ENCODE peak calls at places on chromosomes 6 and 20, in eight cellular contexts. J is brain microvascular endothelial cell, A is iris pigment epithelial cell, D is amygdala, B is aorta, I is neuronal stem cell, H is fibroblast of pulmonary artery, T is right cardiac atrium. F is an unnamed sample.

GRCh38 chr20:14199111-14199510 is 138.3 kb downstream of the FLRT3 start:
- DNase-seq in J (peak), A (no peak), D (no peak), B (no peak), I (no peak), H (peak), T (no peak), F (no peak)

GRCh38 chr20:45905505-45906079 is 6.4 kb downstream of the PLTP start:
- DNase-seq in J (peak), A (peak), D (no peak), B (no peak), I (no peak), H (peak), T (no peak), F (no peak)

GRCh38 chr6:75301537-75301936 is 16.9 kb upstream of the TMEM30A start:
- DNase-seq in J (no peak), A (no peak), D (no peak), B (no peak), I (no peak), H (no peak), T (no peak), F (no peak)

GRCh38 chr20:47225458-47225857 is 131.0 kb downstream of the ZMYND8 start:
- DNase-seq in J (no peak), A (no peak), D (no peak), B (no peak), I (no peak), H (no peak), T (no peak), F (no peak)

GRCh38 chr6:157991067-157991432 is 9.4 kb downstream of the SYNJ2 start:
- DNase-seq in J (no peak), A (no peak), D (no peak), B (peak), I (no peak), H (no peak), T (no peak), F (no peak)

GRCh38 chr20:51833326-51833725 is 31.0 kb upstream of the SALL4 start:
- DNase-seq in J (no peak), A (no peak), D (no peak), B (no peak), I (no peak), H (no peak), T (no peak), F (no peak)

GRCh38 chr6:166588691-166589333 is 2.3 kb upstream of the RAMACL start:
- DNase-seq in J (peak), A (peak), D (no peak), B (no peak), I (no peak), H (peak), T (no peak), F (no peak)

GRCh38 chr6:125637207-125637606 is 112.2 kb upstream of the HEY2 start:
- DNase-seq in J (no peak), A (no peak), D (no peak), B (no peak), I (no peak), H (no peak), T (no peak), F (no peak)

GRCh38 chr6:70062010-70062409 is 195.7 kb downstream of the COL19A1 start:
- DNase-seq in J (no peak), A (no peak), D (no peak), B (no peak), I (no peak), H (no peak), T (no peak), F (no peak)

GRCh38 chr6:144265390-144265789 is 19.7 kb upstream of the UTRN start:
- DNase-seq in J (peak), A (peak), D (no peak), B (no peak), I (peak), H (peak), T (no peak), F (peak)

GRCh38 chr6:235763-236360 is 56.4 kb upstream of the DUSP22 start:
- DNase-seq in J (peak), A (peak), D (no peak), B (no peak), I (no peak), H (peak), T (no peak), F (peak)

GRCh38 chr6:67458265-67458664 is 1176.8 kb upstream of the ADGRB3 start:
- DNase-seq in J (no peak), A (no peak), D (no peak), B (no peak), I (no peak), H (peak), T (no peak), F (no peak)

GRCh38 chr20:14415492-14415891 is 78.1 kb upstream of the FLRT3 start:
- DNase-seq in J (no peak), A (no peak), D (no peak), B (no peak), I (no peak), H (no peak), T (no peak), F (peak)

GRCh38 chr20:53598140-53599038 is 4.8 kb upstream of the ZNF217 start:
- DNase-seq in J (no peak), A (no peak), D (no peak), B (no peak), I (no peak), H (no peak), T (no peak), F (no peak)

GRCh38 chr20:50743087-50743486 is 11.7 kb downstream of the PARD6B start:
- DNase-seq in J (no peak), A (no peak), D (no peak), B (no peak), I (no peak), H (no peak), T (no peak), F (no peak)

GRCh38 chr6:147078602-147079001 is 125.6 kb upstream of the STXBP5 start:
- DNase-seq in J (peak), A (peak), D (no peak), B (no peak), I (no peak), H (no peak), T (no peak), F (no peak)

GRCh38 chr6:47419621-47420020 is 58.0 kb upstream of the CD2AP start:
- DNase-seq in J (no peak), A (peak), D (no peak), B (no peak), I (no peak), H (no peak), T (no peak), F (no peak)

GRCh38 chr6:146305098-146305497 is 238.5 kb upstream of the RAB32 start:
- DNase-seq in J (no peak), A (no peak), D (no peak), B (no peak), I (no peak), H (peak), T (no peak), F (peak)

GRCh38 chr20:44701116-44701865 is 13.9 kb upstream of the CCN5 start:
- DNase-seq in J (no peak), A (peak), D (no peak), B (no peak), I (no peak), H (no peak), T (no peak), F (no peak)

GRCh38 chr6:144957236-144957937 is 672.3 kb downstream of the UTRN start:
- DNase-seq in J (peak), A (peak), D (no peak), B (no peak), I (no peak), H (no peak), T (no peak), F (no peak)

GRCh38 chr6:16056263-16056870 is 72.5 kb upstream of the MYLIP start:
- DNase-seq in J (no peak), A (no peak), D (no peak), B (no peak), I (no peak), H (no peak), T (no peak), F (no peak)

GRCh38 chr20:62197801-62198200 is 15.0 kb downstream of the MTG2 start:
- DNase-seq in J (no peak), A (no peak), D (no peak), B (peak), I (no peak), H (no peak), T (no peak), F (no peak)

GRCh38 chr20:56574531-56575142 is 41.6 kb downstream of the FAM209B start:
- DNase-seq in J (no peak), A (peak), D (no peak), B (peak), I (no peak), H (no peak), T (no peak), F (no peak)

GRCh38 chr6:17280552-17281090 is 540 bp upstream of the RBM24 start:
- DNase-seq in J (peak), A (peak), D (no peak), B (peak), I (peak), H (peak), T (peak), F (peak)

GRCh38 chr6:170152989-170153388 is 137.9 kb downstream of the DLL1 start:
- DNase-seq in J (no peak), A (peak), D (no peak), B (no peak), I (peak), H (peak), T (no peak), F (peak)

GRCh38 chr20:49270177-49270576 is 7.7 kb downstream of the ZNFX1 start:
- DNase-seq in J (no peak), A (no peak), D (no peak), B (no peak), I (no peak), H (no peak), T (no peak), F (no peak)

GRCh38 chr6:35451354-35452185 is 568 bp upstream of the FANCE start:
- DNase-seq in J (no peak), A (no peak), D (no peak), B (no peak), I (no peak), H (no peak), T (no peak), F (no peak)

GRCh38 chr6:37538107-37538506 is 38.4 kb upstream of the CCDC167 start:
- DNase-seq in J (no peak), A (no peak), D (no peak), B (no peak), I (no peak), H (no peak), T (no peak), F (no peak)

GRCh38 chr20:23048283-23049200 is 930 bp downstream of the THBD start:
- DNase-seq in J (no peak), A (peak), D (no peak), B (peak), I (peak), H (peak), T (peak), F (peak)

GRCh38 chr6:166268431-166268830 is 39.8 kb downstream of the PRR18 start:
- DNase-seq in J (no peak), A (no peak), D (no peak), B (no peak), I (no peak), H (no peak), T (no peak), F (no peak)

GRCh38 chr6:75156186-75156878 is 49.5 kb downstream of the COL12A1 start:
- DNase-seq in J (no peak), A (no peak), D (no peak), B (no peak), I (no peak), H (no peak), T (no peak), F (no peak)

GRCh38 chr6:24858154-24858801 is 59.6 kb upstream of the ARMH2 start:
- DNase-seq in J (no peak), A (peak), D (no peak), B (no peak), I (no peak), H (peak), T (no peak), F (no peak)

GRCh38 chr20:10965936-10966470 is 292.2 kb upstream of the JAG1 start:
- DNase-seq in J (no peak), A (peak), D (no peak), B (no peak), I (no peak), H (peak), T (no peak), F (no peak)